ENCODE peak calls at places on chromosome 19, in ten cellular contexts. One of them, this sample, is unnamed.
A peak's percentile ranks its signal among the peaks of the same experiment; 100 is the strongest.

GRCh38 chr19:39554701-39555311 is 14.8 kb upstream of the EID2 start:
- DNase-seq in fibroblast of mammary gland: no peak
- DNase-seq in fibroblast of lung: no peak
- DNase-seq in fibroblast of pulmonary artery: no peak
- DNase-seq in cardiac fibroblast: no peak
- DNase-seq in right cardiac atrium: no peak
- DNase-seq in tibial artery: no peak
- DNase-seq in cardiac muscle cell: no peak
- DNase-seq in AG04450: no peak
- DNase-seq in mesendoderm: no peak
- DNase-seq in this sample: no peak

GRCh38 chr19:28245937-28246336 is 967.0 kb downstream of the UQCRFS1 start:
- DNase-seq in fibroblast of mammary gland: no peak
- DNase-seq in fibroblast of lung: no peak
- DNase-seq in fibroblast of pulmonary artery: no peak
- DNase-seq in cardiac fibroblast: no peak
- DNase-seq in right cardiac atrium: no peak
- DNase-seq in tibial artery: no peak
- DNase-seq in cardiac muscle cell: no peak
- DNase-seq in AG04450: no peak
- DNase-seq in mesendoderm: no peak
- DNase-seq in this sample: no peak

GRCh38 chr19:10620786-10621185 is 4.6 kb upstream of the SLC44A2 start:
- DNase-seq in fibroblast of mammary gland: no peak
- DNase-seq in fibroblast of lung: no peak
- DNase-seq in fibroblast of pulmonary artery: no peak
- DNase-seq in cardiac fibroblast: no peak
- DNase-seq in right cardiac atrium: no peak
- DNase-seq in tibial artery: no peak
- DNase-seq in cardiac muscle cell: no peak
- DNase-seq in AG04450: no peak
- DNase-seq in mesendoderm: no peak
- DNase-seq in this sample: no peak

GRCh38 chr19:56837892-56838679 is 2.4 kb downstream of the PEG3 start:
- DNase-seq in fibroblast of mammary gland: peak; percentile 39
- DNase-seq in fibroblast of lung: no peak
- DNase-seq in fibroblast of pulmonary artery: peak; percentile 32
- DNase-seq in cardiac fibroblast: no peak
- DNase-seq in right cardiac atrium: peak; percentile 90
- DNase-seq in tibial artery: peak; percentile 80
- DNase-seq in cardiac muscle cell: peak; percentile 83
- DNase-seq in AG04450: no peak
- DNase-seq in mesendoderm: peak; percentile 88
- DNase-seq in this sample: no peak

GRCh38 chr19:3096902-3097326 is 2.8 kb downstream of the GNA11 start:
- DNase-seq in fibroblast of mammary gland: no peak
- DNase-seq in fibroblast of lung: no peak
- DNase-seq in fibroblast of pulmonary artery: no peak
- DNase-seq in cardiac fibroblast: no peak
- DNase-seq in right cardiac atrium: no peak
- DNase-seq in tibial artery: no peak
- DNase-seq in cardiac muscle cell: no peak
- DNase-seq in AG04450: no peak
- DNase-seq in mesendoderm: no peak
- DNase-seq in this sample: no peak

GRCh38 chr19:43610493-43610892 is 1.4 kb upstream of the SRRM5 start:
- DNase-seq in fibroblast of mammary gland: no peak
- DNase-seq in fibroblast of lung: peak; percentile 9
- DNase-seq in fibroblast of pulmonary artery: no peak
- DNase-seq in cardiac fibroblast: peak; percentile 18
- DNase-seq in right cardiac atrium: no peak
- DNase-seq in tibial artery: no peak
- DNase-seq in cardiac muscle cell: no peak
- DNase-seq in AG04450: no peak
- DNase-seq in mesendoderm: peak; percentile 57
- DNase-seq in this sample: no peak

GRCh38 chr19:53865523-53865917 is 2.2 kb upstream of the MYADM start:
- DNase-seq in fibroblast of mammary gland: peak; percentile 29
- DNase-seq in fibroblast of lung: no peak
- DNase-seq in fibroblast of pulmonary artery: no peak
- DNase-seq in cardiac fibroblast: peak; percentile 64
- DNase-seq in right cardiac atrium: no peak
- DNase-seq in tibial artery: no peak
- DNase-seq in cardiac muscle cell: no peak
- DNase-seq in AG04450: no peak
- DNase-seq in mesendoderm: no peak
- DNase-seq in this sample: no peak

GRCh38 chr19:40640744-40641143 is 39.6 kb downstream of the LTBP4 start:
- DNase-seq in fibroblast of mammary gland: no peak
- DNase-seq in fibroblast of lung: peak; percentile 48
- DNase-seq in fibroblast of pulmonary artery: peak; percentile 44
- DNase-seq in cardiac fibroblast: peak; percentile 67
- DNase-seq in right cardiac atrium: peak; percentile 71
- DNase-seq in tibial artery: no peak
- DNase-seq in cardiac muscle cell: peak; percentile 44
- DNase-seq in AG04450: no peak
- DNase-seq in mesendoderm: no peak
- DNase-seq in this sample: peak; percentile 25

GRCh38 chr19:54606891-54607781 is 13.7 kb downstream of the LILRA1 start:
- DNase-seq in fibroblast of mammary gland: no peak
- DNase-seq in fibroblast of lung: no peak
- DNase-seq in fibroblast of pulmonary artery: no peak
- DNase-seq in cardiac fibroblast: no peak
- DNase-seq in right cardiac atrium: no peak
- DNase-seq in tibial artery: no peak
- DNase-seq in cardiac muscle cell: no peak
- DNase-seq in AG04450: no peak
- DNase-seq in mesendoderm: no peak
- DNase-seq in this sample: no peak

GRCh38 chr19:5154129-5154798 is 185.4 kb downstream of the KDM4B start:
- DNase-seq in fibroblast of mammary gland: peak; percentile 10
- DNase-seq in fibroblast of lung: no peak
- DNase-seq in fibroblast of pulmonary artery: peak; percentile 16
- DNase-seq in cardiac fibroblast: peak; percentile 17
- DNase-seq in right cardiac atrium: peak; percentile 76
- DNase-seq in tibial artery: no peak
- DNase-seq in cardiac muscle cell: peak; percentile 22
- DNase-seq in AG04450: no peak
- DNase-seq in mesendoderm: peak; percentile 62
- DNase-seq in this sample: no peak

DNA sequence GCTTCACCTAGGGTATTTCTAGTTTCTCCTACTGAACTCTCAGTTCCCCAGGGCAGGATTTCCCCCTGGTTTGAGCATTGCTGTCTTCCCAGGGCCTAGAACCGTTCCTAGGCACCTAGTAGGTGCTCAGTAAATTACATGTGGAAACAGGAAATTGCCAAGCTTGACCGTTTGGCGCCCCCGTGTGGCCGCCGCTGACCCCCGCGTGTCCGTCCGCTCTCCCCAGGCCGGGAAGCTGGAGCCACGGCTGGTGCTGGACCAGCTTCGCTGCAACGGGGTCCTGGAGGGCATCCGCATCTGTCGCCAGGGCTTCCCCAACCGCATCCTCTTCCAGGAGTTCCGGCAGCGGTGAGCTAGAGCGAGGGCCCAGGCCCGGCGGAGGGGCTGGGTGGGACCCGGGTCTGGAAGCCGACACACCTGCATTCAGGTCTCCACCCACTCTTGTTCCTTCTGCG is 55.5 kb downstream of the MYH14 start:
- DNase-seq in fibroblast of mammary gland: peak; percentile 7
- DNase-seq in fibroblast of lung: no peak
- DNase-seq in fibroblast of pulmonary artery: no peak
- DNase-seq in cardiac fibroblast: peak; percentile 10
- DNase-seq in right cardiac atrium: peak; percentile 73
- DNase-seq in tibial artery: no peak
- DNase-seq in cardiac muscle cell: peak; percentile 5
- DNase-seq in AG04450: no peak
- DNase-seq in mesendoderm: peak; percentile 60
- DNase-seq in this sample: no peak
- H3K4me3 ChIP-seq in fibroblast of mammary gland: no peak overlapping the region
- H3K4me3 ChIP-seq in fibroblast of lung: no peak overlapping the region
- H3K4me3 ChIP-seq in fibroblast of pulmonary artery: no peak overlapping the region
- H3K4me3 ChIP-seq in cardiac fibroblast: no peak overlapping the region
- H3K4me3 ChIP-seq in right cardiac atrium: no peak overlapping the region
- H3K4me3 ChIP-seq in tibial artery: no peak overlapping the region
- H3K4me3 ChIP-seq in cardiac muscle cell: no peak overlapping the region
- H3K4me3 ChIP-seq in AG04450: no peak overlapping the region
- H3K4me3 ChIP-seq in mesendoderm: no peak overlapping the region
- H3K4me3 ChIP-seq in this sample: no peak overlapping the region

GRCh38 chr19:29528350-29528945 is 2.7 kb downstream of the VSTM2B start:
- DNase-seq in fibroblast of mammary gland: peak; percentile 58
- DNase-seq in fibroblast of lung: peak; percentile 60
- DNase-seq in fibroblast of pulmonary artery: peak; percentile 68
- DNase-seq in cardiac fibroblast: peak; percentile 72
- DNase-seq in right cardiac atrium: peak; percentile 81
- DNase-seq in tibial artery: peak; percentile 38
- DNase-seq in cardiac muscle cell: peak; percentile 74
- DNase-seq in AG04450: peak; percentile 7
- DNase-seq in mesendoderm: peak; percentile 91
- DNase-seq in this sample: peak; percentile 53
- H3K4me3 ChIP-seq in fibroblast of mammary gland: no peak overlapping the region
- H3K4me3 ChIP-seq in fibroblast of lung: no peak overlapping the region
- H3K4me3 ChIP-seq in fibroblast of pulmonary artery: peak overlapping the region; percentile 34
- H3K4me3 ChIP-seq in cardiac fibroblast: peak overlapping the region; percentile 30
- H3K4me3 ChIP-seq in right cardiac atrium: peak overlapping the region; percentile 7
- H3K4me3 ChIP-seq in tibial artery: peak overlapping the region; percentile 5
- H3K4me3 ChIP-seq in cardiac muscle cell: peak overlapping the region; percentile 22
- H3K4me3 ChIP-seq in AG04450: peak overlapping the region; percentile 23
- H3K4me3 ChIP-seq in mesendoderm: no peak overlapping the region
- H3K4me3 ChIP-seq in this sample: peak overlapping the region; percentile 44

GRCh38 chr19:1094978-1095701 is at the start of gene POLR2E:
- DNase-seq in fibroblast of mammary gland: peak; percentile 98
- DNase-seq in fibroblast of lung: peak; percentile 96
- DNase-seq in fibroblast of pulmonary artery: peak; percentile 99
- DNase-seq in cardiac fibroblast: peak; percentile 99
- DNase-seq in right cardiac atrium: peak; percentile 99
- DNase-seq in tibial artery: peak; percentile 99
- DNase-seq in cardiac muscle cell: peak; percentile 99
- DNase-seq in AG04450: peak; percentile 97
- DNase-seq in mesendoderm: peak; percentile 98
- DNase-seq in this sample: peak; percentile 99

GRCh38 chr19:1091544-1092175 is 3.5 kb downstream of the POLR2E start:
- DNase-seq in fibroblast of mammary gland: no peak
- DNase-seq in fibroblast of lung: no peak
- DNase-seq in fibroblast of pulmonary artery: no peak
- DNase-seq in cardiac fibroblast: no peak
- DNase-seq in right cardiac atrium: peak; percentile 63
- DNase-seq in tibial artery: no peak
- DNase-seq in cardiac muscle cell: no peak
- DNase-seq in AG04450: no peak
- DNase-seq in mesendoderm: no peak
- DNase-seq in this sample: no peak

GRCh38 chr19:1093811-1094553 is 1.2 kb downstream of the POLR2E start:
- DNase-seq in fibroblast of mammary gland: no peak
- DNase-seq in fibroblast of lung: no peak
- DNase-seq in fibroblast of pulmonary artery: no peak
- DNase-seq in cardiac fibroblast: no peak
- DNase-seq in right cardiac atrium: peak; percentile 63
- DNase-seq in tibial artery: no peak
- DNase-seq in cardiac muscle cell: no peak
- DNase-seq in AG04450: no peak
- DNase-seq in mesendoderm: no peak
- DNase-seq in this sample: no peak

GRCh38 chr19:1094655-1094977 is 559 bp downstream of the POLR2E start:
- DNase-seq in fibroblast of mammary gland: no peak
- DNase-seq in fibroblast of lung: no peak
- DNase-seq in fibroblast of pulmonary artery: no peak
- DNase-seq in cardiac fibroblast: no peak
- DNase-seq in right cardiac atrium: no peak
- DNase-seq in tibial artery: no peak
- DNase-seq in cardiac muscle cell: no peak
- DNase-seq in AG04450: no peak
- DNase-seq in mesendoderm: no peak
- DNase-seq in this sample: no peak

DNA sequence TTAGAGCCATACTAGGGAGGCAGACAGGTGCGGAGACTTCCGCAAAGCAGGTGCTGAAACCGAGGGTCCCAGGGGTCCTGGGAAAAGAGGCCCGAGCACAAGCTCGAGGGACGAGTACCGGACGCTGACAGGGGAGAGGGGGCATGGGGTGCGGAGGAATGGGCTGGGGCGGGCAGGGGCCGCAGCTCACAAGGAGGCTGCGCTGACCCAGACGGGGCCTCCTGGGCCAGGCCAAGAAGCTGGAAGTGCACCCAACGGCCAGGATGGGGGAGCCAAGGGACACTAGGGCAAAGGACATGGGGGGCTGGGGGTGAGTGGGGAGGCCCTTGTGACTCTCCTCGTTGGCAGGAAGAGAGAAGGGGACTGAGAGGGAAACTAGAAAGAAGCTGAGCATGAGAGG is 1.8 kb downstream of the POLR2E start:
- DNase-seq in fibroblast of mammary gland: no peak
- DNase-seq in fibroblast of lung: no peak
- DNase-seq in fibroblast of pulmonary artery: no peak
- DNase-seq in cardiac fibroblast: no peak
- DNase-seq in right cardiac atrium: peak; percentile 48
- DNase-seq in tibial artery: no peak
- DNase-seq in cardiac muscle cell: no peak
- DNase-seq in AG04450: no peak
- DNase-seq in mesendoderm: no peak
- DNase-seq in this sample: no peak
- H3K4me3 ChIP-seq in fibroblast of mammary gland: no peak overlapping the region
- H3K4me3 ChIP-seq in fibroblast of lung: no peak overlapping the region
- H3K4me3 ChIP-seq in fibroblast of pulmonary artery: peak overlapping the region; percentile 90
- H3K4me3 ChIP-seq in cardiac fibroblast: no peak overlapping the region
- H3K4me3 ChIP-seq in right cardiac atrium: no peak overlapping the region
- H3K4me3 ChIP-seq in tibial artery: no peak overlapping the region
- H3K4me3 ChIP-seq in cardiac muscle cell: no peak overlapping the region
- H3K4me3 ChIP-seq in AG04450: peak overlapping the region; percentile 85
- H3K4me3 ChIP-seq in mesendoderm: no peak overlapping the region
- H3K4me3 ChIP-seq in this sample: peak overlapping the region; percentile 87

GRCh38 chr19:13727798-13728197 is 36.5 kb upstream of the MRI1 start:
- DNase-seq in fibroblast of mammary gland: peak; percentile 83
- DNase-seq in fibroblast of lung: peak; percentile 85
- DNase-seq in fibroblast of pulmonary artery: peak; percentile 58
- DNase-seq in cardiac fibroblast: peak; percentile 73
- DNase-seq in right cardiac atrium: no peak
- DNase-seq in tibial artery: no peak
- DNase-seq in cardiac muscle cell: peak; percentile 48
- DNase-seq in AG04450: no peak
- DNase-seq in mesendoderm: no peak
- DNase-seq in this sample: peak; percentile 90

GRCh38 chr19:13729859-13730258 is 34.5 kb upstream of the MRI1 start:
- DNase-seq in fibroblast of mammary gland: peak; percentile 25
- DNase-seq in fibroblast of lung: peak; percentile 56
- DNase-seq in fibroblast of pulmonary artery: no peak
- DNase-seq in cardiac fibroblast: no peak
- DNase-seq in right cardiac atrium: no peak
- DNase-seq in tibial artery: no peak
- DNase-seq in cardiac muscle cell: no peak
- DNase-seq in AG04450: no peak
- DNase-seq in mesendoderm: no peak
- DNase-seq in this sample: peak; percentile 50

GRCh38 chr19:13732337-13732736 is 32.0 kb upstream of the MRI1 start:
- DNase-seq in fibroblast of mammary gland: no peak
- DNase-seq in fibroblast of lung: no peak
- DNase-seq in fibroblast of pulmonary artery: no peak
- DNase-seq in cardiac fibroblast: no peak
- DNase-seq in right cardiac atrium: no peak
- DNase-seq in tibial artery: no peak
- DNase-seq in cardiac muscle cell: no peak
- DNase-seq in AG04450: no peak
- DNase-seq in mesendoderm: no peak
- DNase-seq in this sample: no peak

GRCh38 chr19:13734751-13735150 is 29.6 kb upstream of the MRI1 start:
- DNase-seq in fibroblast of mammary gland: no peak
- DNase-seq in fibroblast of lung: no peak
- DNase-seq in fibroblast of pulmonary artery: no peak
- DNase-seq in cardiac fibroblast: no peak
- DNase-seq in right cardiac atrium: no peak
- DNase-seq in tibial artery: no peak
- DNase-seq in cardiac muscle cell: no peak
- DNase-seq in AG04450: no peak
- DNase-seq in mesendoderm: no peak
- DNase-seq in this sample: no peak

GRCh38 chr19:13731147-13731964 is 33.0 kb upstream of the MRI1 start:
- DNase-seq in fibroblast of mammary gland: peak; percentile 99
- DNase-seq in fibroblast of lung: peak; percentile 98
- DNase-seq in fibroblast of pulmonary artery: peak; percentile 96
- DNase-seq in cardiac fibroblast: peak; percentile 97
- DNase-seq in right cardiac atrium: peak; percentile 99
- DNase-seq in tibial artery: peak; percentile 93
- DNase-seq in cardiac muscle cell: peak; percentile 97
- DNase-seq in AG04450: peak; percentile 90
- DNase-seq in mesendoderm: peak; percentile 97
- DNase-seq in this sample: peak; percentile 98
- H3K4me3 ChIP-seq in fibroblast of mammary gland: peak overlapping the region; percentile 79
- H3K4me3 ChIP-seq in fibroblast of lung: peak overlapping the region; percentile 79
- H3K4me3 ChIP-seq in fibroblast of pulmonary artery: peak overlapping the region; percentile 79
- H3K4me3 ChIP-seq in cardiac fibroblast: peak overlapping the region; percentile 62
- H3K4me3 ChIP-seq in right cardiac atrium: peak overlapping the region; percentile 80
- H3K4me3 ChIP-seq in tibial artery: peak overlapping the region; percentile 64
- H3K4me3 ChIP-seq in cardiac muscle cell: peak overlapping the region; percentile 51
- H3K4me3 ChIP-seq in AG04450: peak overlapping the region; percentile 83
- H3K4me3 ChIP-seq in mesendoderm: peak overlapping the region; percentile 42
- H3K4me3 ChIP-seq in this sample: peak overlapping the region; percentile 85

This sample was measured in fibroblast of the aortic adventitia.